ENCODE peak calls at places on chromosomes 6 and 20, in four cellular contexts. B is mesenchymal stem cell; L is CD8-positive, alpha-beta T cell; Z is left lung. Y is an unnamed sample.

GRCh38 chr6:48087448-48087847 is 23.5 kb downstream of the PTCHD4 start:
- DNase-seq in Z (no peak), L (no peak), B (peak; percentile 29), Y (no peak)

GRCh38 chr6:130365166-130366010 is 429 bp upstream of the TMEM200A start:
- DNase-seq in B (peak; percentile 81), Z (peak; percentile 80), L (no peak), Y (peak; percentile 35)

GRCh38 chr6:46491789-46492547 is 719 bp upstream of the RCAN2 start:
- DNase-seq in B (peak; percentile 38), Z (peak; percentile 79), L (no peak), Y (peak; percentile 48)

GRCh38 chr20:24764825-24765224 is 184.2 kb upstream of the CST7 start:
- DNase-seq in L (no peak), Z (peak; percentile 69), B (no peak), Y (peak; percentile 19)

GRCh38 chr6:27505209-27506027 is 32.5 kb upstream of the ZNF184 start:
- DNase-seq in Z (no peak), B (peak; percentile 43), L (no peak), Y (no peak)

GRCh38 chr6:50362706-50363105 is 313.0 kb upstream of the DEFB112 start:
- DNase-seq in L (no peak), B (no peak), Z (no peak), Y (no peak)

GRCh38 chr6:71388846-71389543 is 100.4 kb downstream of the OGFRL1 start:
- DNase-seq in Z (no peak), L (no peak), B (no peak), Y (no peak)

GRCh38 chr6:22468566-22468965 is 100.8 kb upstream of the HDGFL1 start:
- DNase-seq in B (no peak), Z (no peak), L (no peak), Y (no peak)

GRCh38 chr6:130969807-130970491 is 93.1 kb downstream of the EPB41L2 start:
- DNase-seq in Z (no peak), L (no peak), B (peak; percentile 41), Y (no peak)

GRCh38 chr6:76831299-76831698 is 632.0 kb downstream of the HTR1B start:
- DNase-seq in Z (no peak), L (no peak), B (no peak), Y (no peak)

GRCh38 chr20:38479596-38479995 is 7.0 kb downstream of the RALGAPB start:
- DNase-seq in B (no peak), L (no peak), Z (no peak), Y (no peak)

GRCh38 chr6:106360989-106361430 is 493 bp downstream of the CRYBG1 start:
- DNase-seq in Z (peak; percentile 83), B (peak; percentile 0), L (peak; percentile 2), Y (peak; percentile 31)

GRCh38 chr20:50269111-50270033 is 78.7 kb downstream of the CEBPB start:
- DNase-seq in L (no peak), Z (peak; percentile 64), B (no peak), Y (no peak)

GRCh38 chr20:57205625-57206219 is 60.7 kb downstream of the BMP7 start:
- DNase-seq in Z (no peak), L (no peak), B (peak; percentile 43), Y (no peak)

GRCh38 chr20:10061641-10062040 is 26.9 kb downstream of the ANKEF1 start:
- DNase-seq in B (no peak), L (no peak), Z (no peak), Y (no peak)

GRCh38 chr20:53643031-53643832 is 49.6 kb upstream of the ZNF217 start:
- DNase-seq in B (peak; percentile 84), Z (no peak), L (peak; percentile 55), Y (peak; percentile 47)

GRCh38 chr6:80932364-80932763 is 820.1 kb downstream of the TENT5A start:
- DNase-seq in B (peak; percentile 27), L (no peak), Z (no peak), Y (no peak)

GRCh38 chr6:84013931-84014330 is 19.6 kb upstream of the MRAP2 start:
- DNase-seq in L (no peak), Z (no peak), B (no peak), Y (no peak)

GRCh38 chr6:119482850-119483285 is 133.3 kb upstream of the MAN1A1 start:
- DNase-seq in L (no peak), B (no peak), Z (no peak), Y (no peak)

GRCh38 chr20:35311409-35311808 is 19.2 kb upstream of the FAM83C start:
- DNase-seq in B (no peak), L (no peak), Z (no peak), Y (no peak)

GRCh38 chr6:16399198-16399597 is 160.8 kb downstream of the GMPR start:
- DNase-seq in B (no peak), L (no peak), Z (no peak), Y (no peak)

DNA sequence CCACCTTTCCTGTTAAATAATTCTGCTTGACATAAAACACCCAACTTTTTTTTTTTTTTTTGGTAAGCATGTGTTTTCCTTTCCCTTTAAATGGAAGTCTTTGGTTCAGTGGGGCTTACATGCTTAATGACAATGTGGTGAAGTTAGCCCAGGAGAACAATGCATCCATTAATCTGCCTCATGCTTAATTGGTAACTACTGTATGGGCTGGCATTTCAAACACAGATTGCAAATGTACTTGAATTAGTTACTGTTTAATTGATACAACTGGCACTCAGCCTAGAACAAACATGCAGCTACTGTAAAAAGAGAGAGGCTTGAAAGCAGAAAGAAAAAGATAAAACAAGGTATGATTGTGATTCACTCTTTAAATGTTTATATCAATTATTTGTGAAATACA is 483.6 kb upstream of the NOX3 start:
- DNase-seq in Z (no peak), B (no peak), L (no peak), Y (no peak)
- H3K4me1 ChIP-seq in Z (no peaks in the 10 kb centered on the region), B (no peaks in the 10 kb centered on the region), L (no peaks in the 10 kb centered on the region), Y (no peaks in the 10 kb centered on the region)

GRCh38 chr6:19515939-19516338 is 321.2 kb upstream of the ID4 start:
- DNase-seq in B (no peak), L (no peak), Z (no peak), Y (no peak)
- H3K27me3 ChIP-seq in B (no peaks in the 10 kb centered on the region), L (no peaks in the 10 kb centered on the region), Z (no peaks in the 10 kb centered on the region), Y (no peaks in the 10 kb centered on the region)

DNA sequence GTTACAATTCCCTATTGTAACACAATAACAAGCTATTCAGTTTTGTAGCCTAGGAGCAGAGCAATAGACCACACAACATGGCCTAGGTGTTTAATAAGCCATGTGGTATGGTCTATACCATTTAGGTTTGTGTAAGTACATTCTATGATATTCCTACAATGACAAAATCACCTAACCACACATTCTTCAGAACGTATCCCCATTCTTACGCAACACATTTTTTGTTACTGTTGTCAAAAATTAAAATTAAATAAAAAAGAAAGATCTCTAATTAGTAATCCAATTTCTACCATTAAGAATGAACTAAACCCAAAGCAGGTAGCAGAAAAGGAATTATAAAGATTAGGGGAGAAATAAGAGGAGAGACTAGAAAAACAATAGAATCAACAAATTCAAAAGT is 44.0 kb downstream of the RANBP9 start:
- DNase-seq in B (no peak), L (no peak), Z (no peak), Y (no peak)
- H3K4me1 ChIP-seq in B (no peaks in the 10 kb centered on the region), L (peaks cover 46% of the 10 kb centered on the region), Z (peaks cover 77% of the 10 kb centered on the region), Y (peaks cover 30% of the 10 kb centered on the region)

DNA sequence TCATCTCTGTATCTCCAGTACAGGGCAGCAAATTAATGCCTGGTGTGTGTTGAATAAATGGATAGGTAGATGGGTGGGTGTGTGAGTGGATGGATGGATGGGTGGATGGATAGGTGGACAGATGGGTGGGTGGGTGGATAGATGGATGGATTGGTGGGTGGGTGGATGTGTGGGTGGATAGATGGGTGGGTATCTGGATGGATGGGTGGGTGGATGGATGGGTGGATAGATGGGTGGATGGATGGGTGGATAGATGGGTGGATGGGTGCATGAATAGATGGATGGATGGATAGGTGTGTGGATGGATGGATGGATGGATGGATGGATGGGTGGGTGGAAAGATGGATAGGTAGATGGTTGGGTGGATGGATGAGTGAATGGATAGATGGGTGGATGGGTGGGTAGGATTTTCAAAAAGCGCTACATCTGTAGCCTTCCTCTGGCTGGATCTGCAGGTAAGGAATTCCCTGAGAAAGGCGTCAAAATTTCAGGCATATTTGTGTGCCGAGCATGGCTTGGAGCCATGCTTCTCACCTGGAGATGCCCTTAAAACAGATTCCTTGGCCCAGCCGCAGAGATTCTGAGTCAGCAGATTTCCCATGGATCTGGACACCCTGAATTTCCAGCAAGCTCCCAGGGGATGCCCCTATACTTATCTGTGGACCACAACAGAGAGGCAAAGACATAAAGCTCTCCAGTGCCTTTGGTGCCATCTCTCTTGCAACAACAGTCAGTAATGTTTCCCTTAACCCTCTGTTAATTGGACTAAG is 177.6 kb downstream of the CDH4 start:
- DNase-seq in L (no peak), Z (no peak), B (no peak), Y (no peak)
- H3K27me3 ChIP-seq in L (no peaks in the 10 kb centered on the region), Z (peaks cover 52% of the 10 kb centered on the region), B (peaks cover 19% of the 10 kb centered on the region), Y (no peaks in the 10 kb centered on the region)

Y was measured in right lobe of liver.